ENCODE peak calls at places on chromosomes 4 and X, in five cellular contexts. J is fibroblast of lung, W is PC-3, F is aorta, Y is GM12865. Q is an unnamed sample.
A peak's percentile ranks its signal among the peaks of the same experiment; 100 is the strongest.

GRCh38 chrX:41333744-41333993 is 293 bp upstream of the DDX3X start:
- DNase-seq in J (peak; percentile 83), W (peak; percentile 78), F (no peak), Y (peak; percentile 92), Q (peak; percentile 86)

GRCh38 chr4:151624606-151625565 is 135.9 kb downstream of the GATB start:
- DNase-seq in J (no peak), W (no peak), F (no peak), Y (no peak), Q (no peak)

GRCh38 chr4:8549352-8549931 is 30.8 kb upstream of the GPR78 start:
- DNase-seq in J (no peak), W (no peak), F (peak; percentile 57), Y (no peak), Q (no peak)

GRCh38 chr4:125703443-125703842 is 388.7 kb downstream of the FAT4 start:
- DNase-seq in J (peak; percentile 60), W (peak; percentile 29), F (no peak), Y (no peak), Q (no peak)

GRCh38 chr4:103008875-103009729 is 10.4 kb downstream of the SLC9B1 start:
- DNase-seq in J (peak; percentile 53), W (peak; percentile 73), F (no peak), Y (peak; percentile 79), Q (peak; percentile 71)

GRCh38 chrX:43676960-43677582 is 21.0 kb downstream of the MAOA start:
- DNase-seq in J (no peak), W (no peak), F (no peak), Y (no peak), Q (peak; percentile 22)

GRCh38 chr4:171288816-171289432 is 524.3 kb upstream of the GALNTL6 start:
- DNase-seq in J (no peak), W (no peak), F (no peak), Y (no peak), Q (no peak)

GRCh38 chr4:186037692-186038658 is 31.0 kb upstream of the TLR3 start:
- DNase-seq in J (peak; percentile 69), W (peak; percentile 80), F (no peak), Y (peak; percentile 84), Q (peak; percentile 74)

GRCh38 chrX:150848914-150849365 is 49.5 kb downstream of the CD99L2 start:
- DNase-seq in J (no peak), W (peak; percentile 93), F (no peak), Y (no peak), Q (peak; percentile 18)

GRCh38 chrX:42491145-42491907 is 286.6 kb downstream of the PPP1R2C start:
- DNase-seq in J (no peak), W (no peak), F (no peak), Y (peak; percentile 0), Q (no peak)

GRCh38 chr4:182023469-182023868 is 219.7 kb upstream of the TENM3 start:
- DNase-seq in J (no peak), W (no peak), F (no peak), Y (no peak), Q (no peak)

GRCh38 chrX:141960573-141960972 is 56.9 kb downstream of the MAGEC1 start:
- DNase-seq in J (no peak), W (no peak), F (no peak), Y (no peak), Q (no peak)

GRCh38 chr4:104211657-104212056 is 283.0 kb downstream of the CXXC4 start:
- DNase-seq in J (no peak), W (no peak), F (no peak), Y (no peak), Q (no peak)

GRCh38 chr4:95957054-95957453 is 117.2 kb downstream of the PDHA2 start:
- DNase-seq in J (peak; percentile 11), W (no peak), F (no peak), Y (no peak), Q (no peak)

GRCh38 chr4:115711575-115711974 is 598.2 kb upstream of the NDST4 start:
- DNase-seq in J (no peak), W (peak; percentile 4), F (no peak), Y (no peak), Q (no peak)

GRCh38 chrX:18833071-18833731 is 125.8 kb downstream of the PPEF1 start:
- DNase-seq in J (peak; percentile 45), W (no peak), F (no peak), Y (no peak), Q (no peak)

GRCh38 chr4:95857761-95858160 is 17.9 kb downstream of the PDHA2 start:
- DNase-seq in J (peak; percentile 29), W (peak; percentile 54), F (no peak), Y (no peak), Q (no peak)

GRCh38 chr4:98166025-98166730 is 22.9 kb upstream of the STPG2 start:
- DNase-seq in J (peak; percentile 38), W (peak; percentile 90), F (no peak), Y (no peak), Q (no peak)

GRCh38 chr4:101527186-101527585 is 179.9 kb upstream of the PPP3CA start:
- DNase-seq in J (peak; percentile 14), W (no peak), F (no peak), Y (peak; percentile 56), Q (peak; percentile 15)

GRCh38 chrX:42219231-42219630 is 295.9 kb upstream of the CASK start:
- DNase-seq in J (peak; percentile 5), W (no peak), F (no peak), Y (no peak), Q (no peak)

GRCh38 chr4:161952382-161952781 is 211.4 kb downstream of the FSTL5 start:
- DNase-seq in J (no peak), W (peak; percentile 40), F (no peak), Y (no peak), Q (no peak)

GRCh38 chrX:39728852-39729587 is 368.7 kb downstream of the BCOR start:
- DNase-seq in J (no peak), W (no peak), F (no peak), Y (no peak), Q (no peak)

GRCh38 chr4:126242679-126243390 is 928.1 kb downstream of the FAT4 start:
- DNase-seq in J (no peak), W (no peak), F (no peak), Y (no peak), Q (peak; percentile 2)

GRCh38 chrX:63282077-63282476 is 69.1 kb downstream of the SPIN4 start:
- DNase-seq in J (no peak), W (no peak), F (no peak), Y (no peak), Q (no peak)

GRCh38 chr4:173518419-173519102 is 11.5 kb downstream of the HAND2 start:
- DNase-seq in J (no peak), W (no peak), F (peak; percentile 67), Y (no peak), Q (no peak)

GRCh38 chrX:16750136-16750535 is 30.7 kb downstream of the SYAP1 start:
- DNase-seq in J (no peak), W (no peak), F (no peak), Y (no peak), Q (no peak)

GRCh38 chrX:43968347-43968746 is 4.8 kb downstream of the NDP start:
- DNase-seq in J (no peak), W (no peak), F (no peak), Y (no peak), Q (no peak)

GRCh38 chr4:19776929-19777328 is 474.8 kb upstream of the SLIT2 start:
- DNase-seq in J (peak; percentile 47), W (peak; percentile 48), F (no peak), Y (no peak), Q (no peak)

GRCh38 chr4:59671037-59671436 is 1529.1 kb upstream of the ADGRL3 start:
- DNase-seq in J (no peak), W (peak; percentile 13), F (no peak), Y (no peak), Q (no peak)

GRCh38 chrX:34223574-34223973 is 91.5 kb upstream of the FAM47A start:
- DNase-seq in J (no peak), W (no peak), F (no peak), Y (no peak), Q (no peak)

GRCh38 chr4:122341906-122342305 is 36.9 kb upstream of the ADAD1 start:
- DNase-seq in J (peak; percentile 88), W (peak; percentile 30), F (no peak), Y (no peak), Q (no peak)

GRCh38 chr4:96598465-96598864 is 758.6 kb downstream of the PDHA2 start:
- DNase-seq in J (no peak), W (no peak), F (no peak), Y (no peak), Q (no peak)

GRCh38 chr4:81806485-81806884 is 334.8 kb upstream of the RASGEF1B start:
- DNase-seq in J (no peak), W (no peak), F (no peak), Y (no peak), Q (no peak)

GRCh38 chr4:81807927-81808672 is 336.4 kb upstream of the RASGEF1B start:
- DNase-seq in J (no peak), W (peak; percentile 39), F (no peak), Y (no peak), Q (no peak)

GRCh38 chr4:81811562-81812293 is 340.0 kb upstream of the RASGEF1B start:
- DNase-seq in J (no peak), W (peak; percentile 6), F (no peak), Y (no peak), Q (no peak)

GRCh38 chr4:81804849-81805248 is 333.1 kb upstream of the RASGEF1B start:
- DNase-seq in J (no peak), W (no peak), F (no peak), Y (no peak), Q (no peak)

DNA sequence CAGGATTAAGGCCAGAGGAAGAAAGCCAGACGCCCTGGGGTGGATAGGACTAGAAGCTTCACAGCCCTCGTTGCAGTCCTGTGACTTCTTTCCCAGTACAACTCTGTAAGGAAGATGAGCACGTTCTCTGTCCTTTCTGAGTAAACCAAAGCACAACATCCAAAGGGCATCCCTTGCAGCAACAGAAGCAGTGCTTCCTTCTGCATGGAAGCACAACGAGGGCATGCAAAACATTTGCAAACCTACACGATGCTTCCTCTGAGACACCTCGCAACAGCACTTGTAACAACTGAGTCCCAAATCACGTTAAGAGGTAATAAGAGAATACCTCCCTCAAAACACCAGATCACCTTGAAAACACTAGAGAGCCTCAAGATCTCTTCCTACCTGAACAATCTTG is 335.7 kb upstream of the RASGEF1B start:
- DNase-seq in J (no peak), W (no peak), F (no peak), Y (no peak), Q (no peak)
- H3K4me3 ChIP-seq in J (no peak overlapping the region), W (no peak overlapping the region), F (no peak overlapping the region), Y (no peak overlapping the region), Q (no peak overlapping the region)

GRCh38 chr4:73615613-73616012 is 4.6 kb downstream of the RASSF6 start:
- DNase-seq in J (no peak), W (no peak), F (no peak), Y (no peak), Q (no peak)
- H3K4me3 ChIP-seq in J (no peak overlapping the region), W (no peak overlapping the region), F (no peak overlapping the region), Y (no peak overlapping the region), Q (no peak overlapping the region)

DNA sequence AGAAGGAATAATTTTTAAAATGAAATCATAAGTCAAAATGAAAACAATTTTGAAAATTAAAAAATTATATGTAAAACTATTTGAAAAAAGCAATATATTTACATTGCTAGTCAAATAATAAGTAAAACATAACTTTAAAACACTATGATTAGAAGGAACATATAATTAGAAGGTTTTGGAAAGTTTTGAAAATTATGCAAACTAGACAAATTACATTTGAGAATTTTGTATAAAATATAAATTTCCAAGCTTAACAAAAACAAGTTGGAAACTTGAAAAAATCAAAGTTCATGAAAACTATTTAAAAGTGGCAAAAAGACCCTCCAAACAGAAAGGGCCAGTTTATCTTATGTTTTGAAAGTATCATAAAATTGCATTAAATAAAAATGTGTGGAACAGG is 67.6 kb upstream of the TLL1 start:
- DNase-seq in J (no peak), W (no peak), F (no peak), Y (no peak), Q (no peak)
- H3K4me3 ChIP-seq in J (no peak overlapping the region), W (no peak overlapping the region), F (no peak overlapping the region), Y (no peak overlapping the region), Q (no peak overlapping the region)

GRCh38 chrX:155997436-155997835 is at the start of gene IL9R:
- DNase-seq in J (no peak), W (no peak), F (no peak), Y (peak; percentile 48), Q (peak; percentile 95)
- H3K4me3 ChIP-seq in J (no peak within 1 kb of the TSS), W (no peak within 1 kb of the TSS), F (no peak within 1 kb of the TSS), Y (no peak within 1 kb of the TSS), Q (peak within 1 kb of the TSS; percentile 57)

Q was measured in Jurkat, Clone E6-1.